ENCODE peak calls at places on chromosome 22, in five cellular contexts. M is A549, J is HepG2, B is IMR-90, O is H1. Y is an unnamed sample.

GRCh38 chr22:44702479-44703219 is 645 bp downstream of the PRR5 start:
- DNase-seq in M (no peak), J (no peak), B (peak), O (no peak), Y (no peak)

GRCh38 chr22:31276426-31277167 is 15.7 kb downstream of the PIK3IP1 start:
- DNase-seq in M (no peak), J (no peak), B (no peak), O (no peak), Y (no peak)

GRCh38 chr22:29596408-29596807 is 7.0 kb upstream of the NF2 start:
- DNase-seq in M (no peak), J (no peak), B (no peak), O (no peak), Y (no peak)

GRCh38 chr22:47192651-47193437 is 430.4 kb downstream of the TBC1D22A start:
- DNase-seq in M (peak), J (no peak), B (no peak), O (no peak), Y (peak)

GRCh38 chr22:30386608-30386959 is 627 bp downstream of the RNF215 start:
- DNase-seq in M (no peak), J (no peak), B (no peak), O (no peak), Y (no peak)

GRCh38 chr22:19760652-19761002 is at the start of gene TBX1:
- DNase-seq in M (no peak), J (no peak), B (no peak), O (no peak), Y (no peak)

GRCh38 chr22:35383679-35384071 is 2.8 kb downstream of the HMOX1 start:
- DNase-seq in M (no peak), J (no peak), B (no peak), O (no peak), Y (no peak)

GRCh38 chr22:20602589-20603164 is 95.3 kb downstream of the MED15 start:
- DNase-seq in M (no peak), J (no peak), B (no peak), O (no peak), Y (no peak)

GRCh38 chr22:24841261-24841660 is 35.2 kb downstream of the SGSM1 start:
- DNase-seq in M (no peak), J (no peak), B (no peak), O (no peak), Y (no peak)

GRCh38 chr22:20013382-20013871 is 3.2 kb downstream of the ARVCF start:
- DNase-seq in M (peak), J (peak), B (peak), O (peak), Y (peak)

GRCh38 chr22:36454916-36455570 is 26.4 kb downstream of the TXN2 start:
- DNase-seq in M (peak), J (no peak), B (peak), O (peak), Y (peak)

GRCh38 chr22:19807161-19807913 is 46.8 kb downstream of the TBX1 start:
- DNase-seq in M (no peak), J (no peak), B (no peak), O (no peak), Y (no peak)

GRCh38 chr22:42909363-42910058 is 52.4 kb upstream of the ARFGAP3 start:
- DNase-seq in M (no peak), J (no peak), B (no peak), O (no peak), Y (no peak)
- TF ChIP-seq RAD21 in M (no peak), J (no peak), B (no peak), O (no peak), Y (no peak)

GRCh38 chr22:17810570-17811116 is 36.4 kb upstream of the BID start:
- DNase-seq in M (no peak), J (no peak), B (no peak), O (no peak), Y (no peak)

GRCh38 chr22:17808688-17809403 is 34.6 kb upstream of the BID start:
- DNase-seq in M (no peak), J (no peak), B (peak), O (no peak), Y (no peak)

GRCh38 chr22:17807086-17807485 is 32.8 kb upstream of the BID start:
- DNase-seq in M (no peak), J (no peak), B (no peak), O (no peak), Y (no peak)

GRCh38 chr22:17806437-17806836 is 32.2 kb upstream of the BID start:
- DNase-seq in M (no peak), J (no peak), B (no peak), O (no peak), Y (no peak)

GRCh38 chr22:17807571-17808410 is 33.5 kb upstream of the BID start:
- DNase-seq in M (no peak), J (no peak), B (peak), O (no peak), Y (no peak)
- TF ChIP-seq RAD21 in M (no peak), J (no peak), B (no peak), O (no peak), Y (no peak)

DNA sequence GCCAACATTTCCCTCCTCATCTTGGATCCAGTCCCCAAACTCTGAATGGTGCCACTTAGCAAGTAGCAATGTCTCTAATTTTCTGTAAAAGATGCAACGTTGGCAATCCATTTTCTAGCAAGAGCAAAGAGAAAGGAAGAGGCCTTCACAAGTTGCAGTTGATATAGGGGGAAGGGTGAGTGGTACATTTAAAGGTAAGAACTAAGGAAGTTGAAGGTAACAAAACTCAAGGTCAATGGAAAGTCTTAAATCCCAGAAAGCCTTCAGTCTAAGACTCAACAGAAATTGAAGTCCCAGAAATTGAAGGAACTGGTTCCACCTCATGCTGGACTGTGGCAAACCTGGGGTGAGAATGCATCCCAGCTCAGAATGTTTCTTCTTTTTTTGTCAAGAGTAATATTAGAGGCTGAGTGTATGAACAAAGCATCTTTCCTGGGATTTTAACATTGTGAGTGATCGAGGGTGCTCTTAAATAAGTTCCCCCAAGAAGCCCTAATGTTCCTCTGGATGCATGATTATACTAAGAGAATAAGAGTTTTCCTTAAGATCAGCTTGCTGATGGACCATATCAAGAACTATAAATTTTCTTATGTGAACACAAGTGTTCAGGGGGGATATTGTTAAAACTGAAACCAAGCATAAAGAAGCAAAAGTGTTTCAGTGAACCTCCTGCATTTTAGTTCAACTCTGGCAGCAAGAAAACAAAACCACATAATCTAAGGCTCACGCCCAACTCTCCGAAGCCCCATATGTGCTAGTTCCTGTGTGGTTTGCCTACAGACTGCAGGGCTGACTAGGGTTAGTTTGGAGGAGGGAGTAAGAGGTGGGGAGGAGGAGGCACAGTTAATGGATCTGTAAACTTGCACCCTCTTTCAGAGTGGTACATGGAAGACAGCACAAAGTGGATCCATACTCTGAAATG is at the start of gene GRAP2:
- DNase-seq in M (no peak), J (no peak), B (no peak), O (no peak), Y (no peak)
- TF ChIP-seq RAD21 in M (no peak), J (no peak), B (no peak), O (no peak), Y (no peak)

DNA sequence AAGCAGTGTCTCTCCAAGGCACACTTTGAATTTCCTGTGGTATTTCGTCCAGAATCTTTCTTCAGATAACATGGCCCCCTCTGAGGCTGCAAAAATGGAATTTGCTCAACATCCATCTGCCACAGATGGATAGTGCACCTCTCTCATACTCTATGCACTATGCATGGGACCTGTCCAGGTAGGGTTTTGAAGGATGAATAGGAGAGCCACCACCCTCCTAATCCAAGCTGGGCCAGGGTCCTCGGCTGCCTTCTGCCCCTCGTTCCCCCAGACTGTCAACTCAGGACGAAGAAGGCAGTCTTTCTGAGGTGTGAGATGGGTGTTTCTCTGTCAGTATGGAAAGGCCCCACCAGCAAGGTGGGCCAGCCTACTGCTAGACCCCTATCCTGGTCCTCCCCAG is 56.4 kb downstream of the MN1 start:
- DNase-seq in M (no peak), J (no peak), B (no peak), O (no peak), Y (no peak)
- TF ChIP-seq RAD21 in M (no peak), J (no peak), B (no peak), O (no peak), Y (no peak)

DNA sequence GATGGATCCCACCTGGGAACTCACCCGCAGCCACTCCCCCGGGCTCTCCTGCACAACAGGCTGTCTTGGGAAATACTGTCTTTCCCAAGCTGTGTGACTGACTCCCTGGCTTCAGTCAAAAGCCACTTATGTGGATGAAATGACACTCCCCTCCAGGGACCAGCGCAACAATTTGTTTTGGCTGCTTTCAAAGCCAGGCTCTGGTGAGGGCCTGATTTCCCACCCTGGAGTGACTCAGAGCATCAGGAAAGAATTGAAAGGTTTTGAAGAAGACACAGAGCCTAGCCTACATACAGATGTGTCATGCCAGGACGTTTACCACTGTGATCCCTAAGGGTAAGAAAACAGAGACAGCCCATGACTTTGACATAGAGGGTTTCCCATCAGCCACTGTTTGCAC is 550.5 kb downstream of the MIAT start:
- DNase-seq in M (peak), J (no peak), B (peak), O (no peak), Y (no peak)
- TF ChIP-seq RAD21 in M (no peak), J (no peak), B (no peak), O (no peak), Y (no peak)

GRCh38 chr22:38867496-38868285 is 4.3 kb downstream of the CBX6 start:
- DNase-seq in M (no peak), J (no peak), B (no peak), O (no peak), Y (no peak)

GRCh38 chr22:38870312-38870741 is 1.7 kb downstream of the CBX6 start:
- DNase-seq in M (peak), J (peak), B (peak), O (no peak), Y (peak)

GRCh38 chr22:38869663-38870062 is 2.4 kb downstream of the CBX6 start:
- DNase-seq in M (no peak), J (no peak), B (no peak), O (no peak), Y (no peak)

GRCh38 chr22:38868286-38868721 is 3.7 kb downstream of the CBX6 start:
- DNase-seq in M (no peak), J (no peak), B (no peak), O (no peak), Y (no peak)

GRCh38 chr22:38868886-38869381 is 3.1 kb downstream of the CBX6 start:
- DNase-seq in M (peak), J (peak), B (peak), O (peak), Y (peak)
- TF ChIP-seq RAD21 in M (peak), J (peak), B (peak), O (peak), Y (peak)

GRCh38 chr22:23053912-23054530 is 16.3 kb upstream of the GNAZ start:
- DNase-seq in M (no peak), J (no peak), B (no peak), O (no peak), Y (peak)
- TF ChIP-seq RAD21 in M (no peak), J (no peak), B (no peak), O (no peak), Y (no peak)